ENCODE peak calls at places on chromosomes 1 and 21, in nine cellular contexts. C is natural killer cell treated with Interleukin-12 subunit alpha and Interleukin-12 subunit beta and Interleukin-15 and Interleukin-18, amount 100 ng/mL, for 72 hours; J is T-cell; Q is activated T-cell treated with anti-CD3 and anti-CD28 coated beads, Interleukin-2, amount 50 U/mL, for 4 hours; B is activated CD4-positive, alpha-beta T cell treated with anti-CD3 and anti-CD28 coated beads for 36 hours; L is lower lobe of right lung; Y is Panc1; O is gastroesophageal sphincter; W is upper lobe of right lung. D is an unnamed sample.

GRCh38 chr1:116808476-116809180 is 54.4 kb downstream of the CD2 start:
- ATAC-seq in C (peak), J (peak), Q (no peak), B (no peak), L (no peak), Y (no peak), O (no peak), W (no peak), D (peak)

GRCh38 chr21:46325073-46325912 is 1.3 kb downstream of the PCNT start:
- ATAC-seq in C (no peak), J (peak), Q (peak), B (no peak), L (peak), Y (peak), O (no peak), W (peak), D (peak)

GRCh38 chr1:64550505-64550904 is 80.6 kb downstream of the CACHD1 start:
- ATAC-seq in C (no peak), J (peak), Q (peak), B (peak), L (peak), Y (no peak), O (no peak), W (peak), D (no peak)

GRCh38 chr1:202200112-202200548 is 6.5 kb downstream of the LGR6 start:
- ATAC-seq in C (no peak), J (no peak), Q (no peak), B (no peak), L (no peak), Y (peak), O (no peak), W (no peak), D (no peak)

GRCh38 chr1:220378571-220379302 is 106.5 kb upstream of the RAB3GAP2 start:
- ATAC-seq in C (no peak), J (no peak), Q (no peak), B (no peak), L (no peak), Y (no peak), O (no peak), W (no peak), D (peak)

GRCh38 chr1:61491497-61491896 is 233.4 kb downstream of the TM2D1 start:
- ATAC-seq in C (no peak), J (no peak), Q (no peak), B (no peak), L (peak), Y (no peak), O (peak), W (peak), D (no peak)

GRCh38 chr1:78490861-78491310 is at the start of gene PTGFR:
- ATAC-seq in C (no peak), J (no peak), Q (no peak), B (no peak), L (peak), Y (no peak), O (peak), W (peak), D (peak)

GRCh38 chr1:9730096-9730901 is 78.8 kb downstream of the PIK3CD start:
- ATAC-seq in C (no peak), J (no peak), Q (no peak), B (no peak), L (peak), Y (no peak), O (peak), W (peak), D (no peak)

GRCh38 chr1:28086651-28087050 is 1.8 kb downstream of the EYA3 start:
- ATAC-seq in C (no peak), J (no peak), Q (no peak), B (no peak), L (no peak), Y (no peak), O (no peak), W (no peak), D (no peak)

GRCh38 chr1:95926331-95926730 is 692.3 kb downstream of the RWDD3 start:
- ATAC-seq in C (no peak), J (no peak), Q (no peak), B (no peak), L (no peak), Y (no peak), O (no peak), W (no peak), D (no peak)

GRCh38 chr1:6419803-6420593 is at the start of gene HES2:
- ATAC-seq in C (peak), J (peak), Q (peak), B (no peak), L (peak), Y (peak), O (no peak), W (peak), D (peak)

GRCh38 chr1:201356701-201357100 is 20.8 kb downstream of the TNNT2 start:
- ATAC-seq in C (no peak), J (no peak), Q (no peak), B (no peak), L (no peak), Y (no peak), O (no peak), W (no peak), D (no peak)

GRCh38 chr1:966135-966602 is at the start of gene PLEKHN1:
- ATAC-seq in C (peak), J (peak), Q (peak), B (peak), L (peak), Y (peak), O (peak), W (peak), D (peak)

GRCh38 chr1:91123319-91123718 is 101.5 kb upstream of the ZNF644 start:
- ATAC-seq in C (no peak), J (no peak), Q (no peak), B (no peak), L (no peak), Y (no peak), O (no peak), W (no peak), D (no peak)

GRCh38 chr21:40507978-40508377 is 339.0 kb downstream of the DSCAM start:
- ATAC-seq in C (no peak), J (no peak), Q (no peak), B (no peak), L (no peak), Y (peak), O (no peak), W (peak), D (no peak)

GRCh38 chr1:231387770-231388669 is 34.1 kb downstream of the EGLN1 start:
- ATAC-seq in C (peak), J (no peak), Q (no peak), B (peak), L (no peak), Y (peak), O (no peak), W (no peak), D (no peak)

GRCh38 chr1:200162258-200162657 is 134.7 kb downstream of the NR5A2 start:
- ATAC-seq in C (no peak), J (no peak), Q (no peak), B (no peak), L (no peak), Y (no peak), O (no peak), W (no peak), D (no peak)

GRCh38 chr1:119647734-119648619 is at the start of gene ZNF697:
- ATAC-seq in C (peak), J (peak), Q (peak), B (peak), L (peak), Y (peak), O (peak), W (peak), D (peak)

GRCh38 chr1:220896088-220896487 is 16.8 kb downstream of the HLX start:
- ATAC-seq in C (no peak), J (no peak), Q (no peak), B (no peak), L (no peak), Y (no peak), O (no peak), W (no peak), D (no peak)

GRCh38 chr1:165365344-165365743 is 8.8 kb upstream of the LMX1A start:
- ATAC-seq in C (no peak), J (no peak), Q (no peak), B (no peak), L (no peak), Y (no peak), O (no peak), W (no peak), D (peak)

GRCh38 chr1:2981388-2981787 is 39.9 kb upstream of the ACTRT2 start:
- ATAC-seq in C (no peak), J (no peak), Q (no peak), B (no peak), L (no peak), Y (no peak), O (no peak), W (no peak), D (no peak)

GRCh38 chr1:163747261-163747660 is 425.5 kb downstream of the NUF2 start:
- ATAC-seq in C (no peak), J (no peak), Q (no peak), B (no peak), L (no peak), Y (no peak), O (no peak), W (no peak), D (no peak)

GRCh38 chr1:205661429-205662134 is 18.7 kb downstream of the SLC45A3 start:
- ATAC-seq in C (no peak), J (no peak), Q (no peak), B (no peak), L (no peak), Y (no peak), O (no peak), W (no peak), D (no peak)

GRCh38 chr1:167482184-167482583 is 36.1 kb downstream of the CD247 start:
- ATAC-seq in C (peak), J (peak), Q (peak), B (peak), L (no peak), Y (no peak), O (no peak), W (no peak), D (no peak)

GRCh38 chr1:65691152-65691900 is 101.4 kb upstream of the PDE4B start:
- ATAC-seq in C (no peak), J (no peak), Q (no peak), B (no peak), L (no peak), Y (no peak), O (peak), W (no peak), D (no peak)

GRCh38 chr21:33901421-33902288 is 13.9 kb downstream of the ATP5PO start:
- ATAC-seq in C (no peak), J (no peak), Q (no peak), B (peak), L (peak), Y (peak), O (peak), W (peak), D (peak)

GRCh38 chr21:39441502-39442475 is 3.8 kb downstream of the LCA5L start:
- ATAC-seq in C (no peak), J (no peak), Q (no peak), B (peak), L (no peak), Y (peak), O (no peak), W (no peak), D (peak)

GRCh38 chr1:226682841-226683800 is 56.0 kb downstream of the ITPKB start:
- ATAC-seq in C (peak), J (peak), Q (peak), B (peak), L (no peak), Y (no peak), O (no peak), W (no peak), D (peak)

GRCh38 chr21:26506951-26507350 is 66.1 kb downstream of the CYYR1 start:
- ATAC-seq in C (no peak), J (no peak), Q (no peak), B (no peak), L (no peak), Y (no peak), O (no peak), W (no peak), D (peak)

GRCh38 chr1:219880765-219881457 is 47.4 kb downstream of the SLC30A10 start:
- ATAC-seq in C (no peak), J (no peak), Q (no peak), B (no peak), L (no peak), Y (no peak), O (no peak), W (no peak), D (no peak)

GRCh38 chr1:47769983-47770382 is 227.2 kb downstream of the TRABD2B start:
- ATAC-seq in C (no peak), J (no peak), Q (no peak), B (no peak), L (no peak), Y (no peak), O (no peak), W (no peak), D (no peak)